ENCODE peak calls at places on chromosome 11, in four cellular contexts. S is fibroblast of pulmonary artery; Y is fibroblast of villous mesenchyme; Z is stimulated activated CD8-positive, alpha-beta memory T cell treated with anti-CD3 and anti-CD28 coated beads, Interleukin-2, amount 100 ng/mL, for 1 hour. N is an unnamed sample.

GRCh38 chr11:130213979-130214281 is 54.3 kb downstream of the ST14 start:
- DNase-seq in S (no peak), Z (no peak), Y (no peak), N (no peak)

GRCh38 chr11:61065955-61066638 is 36.2 kb upstream of the CD5 start:
- DNase-seq in Z (no peak), Y (no peak), S (no peak), N (no peak)

GRCh38 chr11:67055812-67056211 is 835 bp upstream of the RHOD start:
- DNase-seq in Z (no peak), S (no peak), Y (no peak), N (no peak)

GRCh38 chr11:17294033-17294432 is 17.5 kb downstream of the NUCB2 start:
- DNase-seq in Y (no peak), S (no peak), Z (no peak), N (no peak)

GRCh38 chr11:57223601-57224000 is 13.4 kb downstream of the APLNR start:
- DNase-seq in Y (no peak), Z (no peak), S (no peak), N (no peak)

GRCh38 chr11:10844816-10845215 is 13.0 kb downstream of the ZBED5 start:
- DNase-seq in S (no peak), Y (no peak), Z (no peak), N (no peak)

GRCh38 chr11:83363280-83363679 is 77.1 kb upstream of the CCDC90B start:
- DNase-seq in S (no peak), Y (no peak), Z (no peak), N (no peak)

GRCh38 chr11:4071828-4072421 is 22.7 kb upstream of the RRM1 start:
- DNase-seq in S (no peak), Z (no peak), Y (peak), N (no peak)

GRCh38 chr11:128480665-128481064 is 106.7 kb downstream of the ETS1 start:
- DNase-seq in S (no peak), Z (no peak), Y (no peak), N (no peak)

GRCh38 chr11:70538641-70539359 is 140.5 kb downstream of the CTTN start:
- DNase-seq in Y (no peak), S (no peak), Z (no peak), N (no peak)

GRCh38 chr11:1652778-1653540 is 23.4 kb downstream of the KRTAP5-5 start:
- DNase-seq in Y (peak), S (peak), Z (peak), N (peak)

GRCh38 chr11:65487467-65488272 is 11.2 kb upstream of the MALAT1 start:
- DNase-seq in Z (no peak), S (peak), Y (peak), N (peak)

GRCh38 chr11:16326679-16327297 is 29.6 kb downstream of the SOX6 start:
- DNase-seq in S (peak), Z (no peak), Y (peak), N (no peak)

GRCh38 chr11:121538054-121538453 is 85.3 kb upstream of the SORL1-AS1 start:
- DNase-seq in Z (no peak), S (no peak), Y (no peak), N (no peak)

GRCh38 chr11:92834296-92835020 is 135.0 kb upstream of the MTNR1B start:
- DNase-seq in Z (no peak), S (no peak), Y (no peak), N (no peak)

GRCh38 chr11:23311986-23312940 is 452.0 kb upstream of the CCDC179 start:
- DNase-seq in Y (peak), Z (no peak), S (peak), N (peak)

GRCh38 chr11:44484211-44484610 is 81.3 kb upstream of the CD82 start:
- DNase-seq in Z (no peak), Y (peak), S (peak), N (no peak)

GRCh38 chr11:10600570-10601248 is 32.2 kb upstream of the LYVE1 start:
- DNase-seq in Y (no peak), Z (no peak), S (no peak), N (no peak)

GRCh38 chr11:102664001-102664752 is 39.0 kb upstream of the MMP20 start:
- DNase-seq in Z (no peak), Y (no peak), S (peak), N (no peak)

GRCh38 chr11:101686514-101686913 is 102.7 kb upstream of the TRPC6 start:
- DNase-seq in Z (no peak), S (peak), Y (peak), N (peak)

GRCh38 chr11:24153337-24153736 is 343.5 kb upstream of the LUZP2 start:
- DNase-seq in Y (no peak), S (no peak), Z (no peak), N (no peak)

GRCh38 chr11:69384548-69385465 is 90.9 kb downstream of the MYEOV start:
- DNase-seq in Z (no peak), Y (no peak), S (no peak), N (no peak)

GRCh38 chr11:94058630-94059029 is 37.5 kb downstream of the HEPHL1 start:
- DNase-seq in S (no peak), Z (no peak), Y (no peak), N (no peak)

GRCh38 chr11:96288915-96289314 is 54.1 kb downstream of the MAML2 start:
- DNase-seq in S (no peak), Y (no peak), Z (no peak), N (no peak)

GRCh38 chr11:103936059-103936458 is 100.4 kb upstream of the DDI1 start:
- DNase-seq in S (no peak), Z (no peak), Y (no peak), N (no peak)

GRCh38 chr11:133957926-133958325 is 1.2 kb upstream of the IGSF9B start:
- DNase-seq in S (no peak), Z (no peak), Y (no peak), N (peak)

GRCh38 chr11:121930004-121930965 is 185.7 kb downstream of the BLID start:
- DNase-seq in Z (no peak), S (peak), Y (peak), N (peak)

GRCh38 chr11:43130616-43131015 is 181.2 kb upstream of the API5 start:
- DNase-seq in S (no peak), Y (no peak), Z (no peak), N (no peak)

GRCh38 chr11:7544021-7544420 is 30.2 kb downstream of the PPFIBP2 start:
- DNase-seq in Y (no peak), Z (no peak), S (no peak), N (no peak)

GRCh38 chr11:58628446-58628845 is 6.0 kb downstream of the CNTF start:
- DNase-seq in Z (no peak), Y (no peak), S (no peak), N (peak)

GRCh38 chr11:47243454-47243853 is 5.2 kb downstream of the ACP2 start:
- DNase-seq in Y (peak), Z (no peak), S (no peak), N (no peak)

GRCh38 chr11:1267441-1268100 is 41.9 kb downstream of the TOLLIP start:
- DNase-seq in S (no peak), Y (no peak), Z (no peak), N (no peak)

GRCh38 chr11:124301482-124301881 is 12.3 kb downstream of the OR8D1 start:
- DNase-seq in S (peak), Y (peak), Z (no peak), N (peak)

GRCh38 chr11:7423946-7424345 is 61.4 kb upstream of the OLFML1 start:
- DNase-seq in Z (no peak), S (no peak), Y (no peak), N (no peak)

GRCh38 chr11:28621648-28622215 is 513.5 kb downstream of the METTL15 start:
- DNase-seq in Z (no peak), Y (peak), S (peak), N (peak)

GRCh38 chr11:9315078-9315688 is 790 bp upstream of the TMEM41B start:
- DNase-seq in Z (no peak), Y (no peak), S (no peak), N (peak)

GRCh38 chr11:80144932-80145612 is 704.2 kb upstream of the TENM4 start:
- DNase-seq in Z (no peak), S (no peak), Y (no peak), N (no peak)

GRCh38 chr11:71451596-71452353 is 1.2 kb upstream of the NADSYN1 start:
- DNase-seq in Y (no peak), Z (no peak), S (no peak), N (no peak)

GRCh38 chr11:19777342-19778102 is 64.9 kb downstream of the NAV2 start:
- DNase-seq in Z (no peak), S (peak), Y (peak), N (peak)

N was measured in astrocyte of the spinal cord.